ENCODE peak calls at places on chromosomes 6 and 20, in ten cellular contexts. W is esophagus muscularis mucosa, J is K562, S is ovary, A is stomach, F is sigmoid colon, I is tibial nerve, G is A549, Q is GM12878, U is H1. L is an unnamed sample.
A peak's percentile ranks its signal among the peaks of the same experiment; 100 is the strongest.

GRCh38 chr6:37617073-37617472 is 80.6 kb downstream of the MDGA1 start:
- DNase-seq in J (no peak), F (peak; percentile 51), A (no peak), G (no peak), S (no peak), U (no peak), Q (no peak), W (no peak), I (no peak), L (no peak)

GRCh38 chr20:958936-959815 is 42.9 kb downstream of the RSPO4 start:
- DNase-seq in A (no peak), J (no peak), Q (no peak), S (no peak), I (no peak), U (no peak), W (no peak), F (no peak), G (no peak), L (no peak)

GRCh38 chr20:57592263-57593092 is 27.7 kb downstream of the ZBP1 start:
- DNase-seq in A (no peak), W (no peak), I (no peak), U (no peak), G (no peak), F (no peak), Q (no peak), J (no peak), S (no peak), L (peak; percentile 58)

GRCh38 chr20:17806739-17807441 is 107.1 kb downstream of the BANF2 start:
- DNase-seq in I (peak; percentile 61), S (peak; percentile 91), W (no peak), U (peak; percentile 64), G (no peak), F (peak; percentile 91), Q (no peak), A (peak; percentile 49), J (peak; percentile 21), L (no peak)

GRCh38 chr6:27280064-27280539 is 32.0 kb downstream of the POM121L2 start:
- DNase-seq in G (no peak), U (peak; percentile 82), S (peak; percentile 14), Q (no peak), A (no peak), W (no peak), I (no peak), J (peak; percentile 79), F (no peak), L (no peak)

GRCh38 chr20:11716239-11716944 is 201.3 kb upstream of the BTBD3 start:
- DNase-seq in U (no peak), A (no peak), F (no peak), G (peak; percentile 38), W (no peak), I (no peak), S (no peak), J (no peak), Q (no peak), L (no peak)

GRCh38 chr6:31007694-31008093 is 2.6 kb upstream of the MUC22 start:
- DNase-seq in F (no peak), Q (no peak), U (no peak), J (no peak), S (no peak), G (peak; percentile 46), I (no peak), W (no peak), A (no peak), L (no peak)

GRCh38 chr6:7392402-7392801 is 2.8 kb downstream of the RIOK1 start:
- DNase-seq in J (no peak), Q (no peak), W (no peak), F (no peak), G (no peak), A (no peak), S (no peak), I (no peak), U (no peak), L (no peak)

GRCh38 chr6:44132476-44132875 is 5.1 kb downstream of the TMEM63B start:
- DNase-seq in U (no peak), A (peak; percentile 47), Q (no peak), S (no peak), J (no peak), G (no peak), F (no peak), I (no peak), W (no peak), L (no peak)

GRCh38 chr6:44135173-44135748 is 7.9 kb downstream of the TMEM63B start:
- DNase-seq in A (no peak), G (no peak), F (no peak), Q (no peak), W (no peak), J (no peak), I (no peak), S (no peak), U (no peak), L (no peak)

GRCh38 chr6:44131880-44132279 is 4.5 kb downstream of the TMEM63B start:
- DNase-seq in G (no peak), F (no peak), W (no peak), A (no peak), Q (no peak), J (no peak), I (no peak), S (no peak), U (no peak), L (no peak)

GRCh38 chr6:44133981-44134711 is 6.8 kb downstream of the TMEM63B start:
- DNase-seq in I (no peak), Q (no peak), G (no peak), J (peak; percentile 94), S (no peak), F (no peak), W (no peak), A (no peak), U (no peak), L (no peak)

DNA sequence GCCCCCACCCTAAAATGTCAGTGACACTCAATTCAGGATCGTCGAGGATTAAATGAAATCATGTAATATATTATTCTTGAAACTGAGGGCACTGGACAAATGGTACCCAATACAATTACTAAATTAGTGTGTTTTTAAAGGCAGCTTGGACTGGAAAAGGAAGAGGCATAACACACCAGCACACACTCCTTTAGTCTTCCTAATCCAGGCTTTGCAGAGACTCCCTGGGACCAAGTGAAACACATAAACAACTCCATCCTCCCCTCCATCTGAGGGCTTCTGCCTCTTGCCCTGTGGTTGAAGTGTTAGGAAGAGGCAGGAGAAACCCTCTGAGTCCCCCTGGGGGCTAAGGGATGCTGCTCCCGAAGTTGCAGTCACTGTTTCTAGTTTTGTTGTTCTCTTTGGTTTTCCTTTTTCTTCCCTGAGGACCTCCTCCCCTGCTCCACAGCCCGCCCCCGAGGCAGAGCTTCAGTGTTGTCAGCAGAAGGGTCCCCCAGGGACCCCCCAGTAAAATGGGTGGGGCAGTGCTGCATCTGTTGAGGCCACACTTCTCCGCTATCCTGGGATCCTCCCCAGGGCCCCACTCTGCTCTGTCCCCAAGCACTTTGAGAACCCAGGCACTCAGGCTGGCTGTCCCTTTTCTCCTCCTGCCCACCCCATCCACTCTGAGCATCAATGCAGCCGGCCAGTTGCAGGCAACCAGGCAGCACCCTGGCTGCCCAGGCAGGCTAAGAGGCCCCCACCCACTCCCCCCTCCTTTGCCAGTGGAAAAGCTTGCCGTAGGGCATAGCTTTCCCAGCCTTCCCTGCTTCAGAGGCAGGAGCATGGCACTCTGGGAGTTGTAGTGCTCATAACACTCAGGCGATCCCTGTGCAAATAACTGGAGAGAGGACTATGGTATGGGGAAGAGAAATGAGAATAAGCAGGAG is 5.9 kb downstream of the TMEM63B start:
- DNase-seq in S (no peak), I (peak; percentile 16), U (no peak), F (peak; percentile 80), G (peak; percentile 35), Q (no peak), A (peak; percentile 64), W (no peak), J (peak; percentile 53), L (peak; percentile 79)
- H3K27ac ChIP-seq in S (no peak overlapping the region), I (no peak overlapping the region), U (no peak overlapping the region), F (peak overlapping the region; percentile 21), G (no peak overlapping the region), Q (no peak overlapping the region), A (peak overlapping the region; percentile 31), W (peak overlapping the region; percentile 35), J (peak overlapping the region; percentile 66), L (peak overlapping the region; percentile 32)

DNA sequence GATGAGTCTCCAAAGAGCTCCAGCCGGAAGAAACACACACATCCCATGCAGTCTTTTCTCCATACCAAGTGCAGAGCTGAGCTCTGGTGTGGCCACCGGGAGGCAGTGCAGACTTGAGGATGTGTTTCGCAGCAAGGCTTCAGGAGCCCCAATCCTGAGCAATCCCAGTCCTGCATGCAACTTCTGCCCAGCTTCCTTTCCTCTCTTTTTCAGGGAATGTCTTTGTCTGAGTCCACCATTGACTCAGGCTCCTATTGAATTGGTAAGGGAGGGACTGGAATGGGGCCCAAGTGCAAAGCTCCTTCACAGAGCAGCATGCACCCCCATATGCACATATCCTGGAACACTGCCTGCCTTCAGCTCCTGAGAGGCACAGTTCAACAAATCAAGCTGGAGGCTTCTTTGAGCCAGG is 50.5 kb upstream of the ASIP start:
- DNase-seq in A (peak; percentile 68), Q (no peak), W (peak; percentile 90), I (peak; percentile 62), G (peak; percentile 88), S (peak; percentile 83), F (peak; percentile 85), J (peak; percentile 80), U (peak; percentile 67), L (no peak)
- TF ChIP-seq CTCF in A (peak; percentile 62), Q (peak; percentile 75), W (peak; percentile 69), I (peak; percentile 62), G (peak; percentile 82), S (peak; percentile 78), F (peak; percentile 58), J (peak; percentile 79), U (peak; percentile 97), L (peak; percentile 60)

DNA sequence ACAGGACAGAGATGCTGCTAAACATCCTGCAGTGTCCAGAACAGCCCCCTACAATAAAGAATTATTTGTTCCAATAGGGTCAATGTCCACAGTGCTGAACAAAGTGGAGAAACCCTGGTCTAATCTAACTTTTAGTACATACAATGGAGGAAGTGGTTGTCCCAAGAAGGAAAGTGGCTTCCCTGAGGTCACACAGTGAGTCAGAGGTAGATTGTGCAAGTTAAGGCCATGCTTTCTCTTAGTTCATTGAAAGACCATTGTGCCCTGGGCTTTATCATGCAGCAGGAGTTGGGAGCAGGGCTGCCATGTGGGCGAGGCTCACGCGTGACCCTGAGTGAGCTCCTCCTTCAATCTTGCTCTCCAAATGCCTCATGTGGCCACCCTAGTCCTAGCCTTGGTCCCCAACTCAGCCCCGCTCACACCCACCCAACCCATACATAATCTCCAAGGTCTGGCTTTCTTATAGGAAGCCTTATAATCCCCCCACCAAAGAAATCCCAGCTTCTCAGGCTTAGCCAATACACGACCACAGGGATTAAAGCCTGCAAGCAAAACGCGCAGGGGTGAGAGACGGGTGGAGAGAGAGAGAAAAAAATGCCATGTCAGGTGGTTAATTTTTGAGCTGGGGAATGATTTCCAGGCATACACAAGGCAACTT is 19.9 kb downstream of the SLC13A3 start:
- DNase-seq in U (no peak), A (peak; percentile 38), Q (no peak), S (no peak), G (no peak), W (no peak), F (no peak), I (no peak), J (peak; percentile 19), L (peak; percentile 65)
- TF ChIP-seq EP300 in U (no peak), A (no peak), Q (no peak), S (no peak), G (no peak), W (no peak), F (no peak), I (no peak), J (no peak), L (no peak)

GRCh38 chr6:106763361-106763760 is 134.0 kb downstream of the QRSL1 start:
- DNase-seq in Q (no peak), I (no peak), A (no peak), S (no peak), U (no peak), G (no peak), J (no peak), F (no peak), W (no peak), L (no peak)

GRCh38 chr6:106766201-106766600 is 136.8 kb downstream of the QRSL1 start:
- DNase-seq in S (no peak), G (no peak), Q (no peak), W (no peak), U (no peak), F (no peak), J (no peak), I (no peak), A (no peak), L (no peak)

GRCh38 chr6:106765496-106765895 is 136.1 kb downstream of the QRSL1 start:
- DNase-seq in Q (no peak), W (no peak), U (no peak), F (no peak), G (no peak), S (no peak), J (no peak), A (no peak), I (no peak), L (no peak)

GRCh38 chr6:106767271-106767670 is 137.9 kb downstream of the QRSL1 start:
- DNase-seq in J (no peak), A (no peak), F (no peak), U (no peak), G (no peak), W (no peak), I (no peak), Q (no peak), S (no peak), L (no peak)

DNA sequence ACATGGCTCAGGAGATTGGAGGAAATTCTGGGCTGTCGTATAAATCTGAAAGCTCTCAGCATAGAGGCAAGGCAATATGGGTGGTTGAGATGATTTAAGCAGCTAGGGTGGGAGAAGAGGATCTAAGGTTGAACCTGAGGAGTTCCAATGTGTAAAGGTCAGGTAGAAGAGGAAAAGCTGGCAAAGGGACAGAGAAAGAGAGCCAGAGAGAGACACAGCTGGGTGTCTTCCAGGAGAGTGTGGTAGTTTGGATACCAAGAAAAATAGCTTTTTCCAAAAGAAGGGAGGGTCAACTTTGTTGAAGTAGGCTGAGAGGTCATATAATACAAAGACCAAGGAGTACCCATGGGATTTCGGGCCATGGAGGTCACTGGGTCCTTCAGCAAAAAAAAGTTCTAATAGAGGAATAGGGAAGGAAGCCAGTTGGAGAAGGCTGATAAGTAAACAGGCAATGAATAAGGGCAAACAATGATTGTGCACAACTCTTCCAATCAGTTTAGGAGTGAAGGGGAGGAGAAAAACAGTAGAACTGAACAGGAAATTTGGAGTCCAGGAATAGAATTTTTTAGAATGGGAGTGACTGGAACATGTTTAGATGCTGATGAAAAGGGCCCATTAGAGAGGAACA is 135.1 kb downstream of the QRSL1 start:
- DNase-seq in F (no peak), Q (no peak), U (no peak), W (no peak), I (no peak), G (no peak), J (no peak), A (no peak), S (no peak), L (no peak)
- H3K27ac ChIP-seq in F (no peak overlapping the region), Q (no peak overlapping the region), U (no peak overlapping the region), W (no peak overlapping the region), I (no peak overlapping the region), G (peak overlapping the region; percentile 51), J (no peak overlapping the region), A (peak overlapping the region; percentile 86), S (no peak overlapping the region), L (no peak overlapping the region)

L was measured in upper lobe of left lung.